ENCODE peak calls at places on chromosomes 2 and 18, in five cellular contexts. S is GM12878; J is neural progenitor cell; M is HCT116; W is CD8-positive, alpha-beta memory T cell. Z is an unnamed sample. For H3K27me3, the result is how much of the 10 kb centered on the place peaks cover.

GRCh38 chr2:6917761-6918421 is 679 bp downstream of the RNF144A start:
- DNase-seq in S (no peak), J (peak), W (no peak), M (no peak), Z (no peak)

GRCh38 chr2:202178342-202178958 is 59.9 kb downstream of the SUMO1 start:
- DNase-seq in J (peak), M (peak), S (peak), W (peak), Z (peak)

GRCh38 chr2:1627628-1628371 is 116.5 kb downstream of the PXDN start:
- DNase-seq in M (no peak), J (no peak), S (no peak), W (no peak), Z (no peak)

GRCh38 chr2:181586569-181587076 is 70.3 kb downstream of the CERKL start:
- DNase-seq in J (peak), S (peak), W (no peak), M (no peak), Z (no peak)

GRCh38 chr18:7987284-7987976 is 420.3 kb downstream of the PTPRM start:
- DNase-seq in W (no peak), M (no peak), J (no peak), S (no peak), Z (no peak)

GRCh38 chr18:34639662-34640061 is 70.4 kb upstream of the DTNA start:
- DNase-seq in S (no peak), W (no peak), M (no peak), J (no peak), Z (no peak)

GRCh38 chr2:120741514-120742448 is 6.1 kb downstream of the GLI2 start:
- DNase-seq in S (no peak), J (peak), W (no peak), M (no peak), Z (no peak)

GRCh38 chr18:24009246-24009645 is 5.3 kb upstream of the TTC39C start:
- DNase-seq in M (no peak), W (no peak), S (no peak), J (no peak), Z (no peak)

GRCh38 chr2:75476778-75477177 is 84.0 kb downstream of the EVA1A start:
- DNase-seq in W (no peak), M (no peak), S (no peak), J (peak), Z (no peak)

GRCh38 chr2:240588669-240589068 is 2.1 kb downstream of the CAPN10 start:
- DNase-seq in J (no peak), M (no peak), S (no peak), W (no peak), Z (no peak)
- H3K4me3 ChIP-seq in J (no peak), M (no peak), S (no peak), W (no peak), Z (no peak)

DNA sequence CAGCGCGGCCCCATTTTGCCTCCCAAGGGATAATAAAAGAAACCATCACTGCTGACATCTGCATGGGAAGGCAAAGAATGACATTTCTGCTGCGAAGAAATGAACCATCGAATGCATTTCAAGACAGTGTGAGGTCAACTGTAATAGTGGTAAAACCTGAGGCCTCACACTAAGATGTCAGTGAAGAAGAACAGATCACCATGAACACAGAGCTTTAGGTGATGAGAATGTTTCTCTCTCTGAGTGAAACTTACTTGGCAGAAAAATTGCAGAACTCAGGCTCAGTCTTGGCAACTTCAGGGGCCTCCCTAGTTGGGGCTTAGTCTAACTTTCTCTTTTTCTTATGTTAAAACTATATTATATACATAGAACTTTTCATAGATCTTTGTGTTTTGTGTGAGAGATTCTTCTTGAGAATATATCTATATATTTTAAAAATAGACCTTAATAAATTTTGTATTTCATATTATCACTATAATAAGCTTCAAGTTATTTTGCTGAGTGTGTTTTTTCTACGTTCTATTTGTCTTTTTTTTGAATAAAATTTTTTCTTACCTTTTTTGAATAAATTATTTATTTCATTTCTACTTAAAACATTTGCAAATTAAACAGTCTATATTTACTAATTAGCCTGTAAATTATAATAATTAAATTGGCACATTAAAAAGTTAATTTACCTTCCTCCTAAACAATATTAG is 427.5 kb upstream of the TRIB2 start:
- DNase-seq in J (no peak), S (no peak), M (no peak), W (no peak), Z (no peak)
- H3K27ac ChIP-seq in J (no peak), S (no peak), M (no peak), W (no peak), Z (no peak)

DNA sequence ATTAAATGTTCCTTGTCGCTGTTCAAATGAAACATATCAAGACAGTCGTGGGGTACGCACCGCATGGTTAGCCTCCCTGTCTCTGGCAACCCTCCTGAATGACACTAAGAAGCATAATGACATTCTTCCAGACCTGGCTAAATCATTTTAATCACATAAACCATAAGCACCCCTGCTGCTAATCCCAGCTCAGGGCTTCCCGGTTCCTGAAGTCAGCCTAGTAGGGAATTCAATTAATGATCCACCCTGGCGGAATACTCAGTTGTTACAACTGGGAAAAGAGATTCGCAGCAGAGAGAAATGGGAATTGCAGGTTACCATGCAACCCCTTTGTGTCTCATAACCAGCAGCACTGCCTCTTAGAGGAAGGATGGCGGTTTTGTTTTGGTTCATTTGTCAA is 200.8 kb upstream of the AGAP1 start:
- DNase-seq in M (no peak), J (no peak), W (no peak), S (no peak), Z (no peak)
- H3K27me3 ChIP-seq in M (under half), J (under half), W (under half), S (under half), Z (under half)

DNA sequence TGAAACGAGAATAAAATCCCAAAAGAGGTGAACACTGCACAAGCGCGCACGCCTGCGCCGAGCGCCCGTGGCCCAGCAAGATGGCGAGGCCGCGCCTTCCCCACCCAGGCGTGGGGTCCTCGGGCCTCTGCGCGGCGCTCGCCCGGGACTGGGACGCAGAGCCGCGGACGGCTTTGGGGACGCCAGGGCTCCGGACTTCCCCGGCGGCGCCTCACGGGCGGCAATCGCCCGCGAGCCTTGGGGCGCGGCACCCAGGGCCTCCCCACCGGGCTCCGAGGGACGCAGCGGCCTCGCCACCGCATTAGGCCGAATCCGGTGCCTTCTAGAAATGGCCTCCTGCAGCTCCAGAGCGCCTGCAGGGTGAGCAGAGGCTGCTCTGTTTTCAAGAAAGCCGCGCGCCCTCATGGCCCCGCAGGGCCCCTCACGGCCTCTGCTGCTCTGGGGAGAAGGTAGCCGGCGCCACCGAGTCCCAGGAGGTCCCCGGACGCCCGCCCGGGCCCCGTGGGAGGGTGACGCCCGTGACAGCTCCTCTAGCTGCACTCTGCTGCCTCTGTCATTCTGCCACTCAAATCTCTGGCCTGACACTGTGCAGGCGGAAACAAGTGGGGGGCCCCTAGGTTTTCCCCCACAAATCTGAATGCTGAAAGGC is 35.9 kb upstream of the POMC start:
- DNase-seq in M (no peak), J (no peak), S (no peak), W (no peak), Z (no peak)
- H3K4me3 ChIP-seq in M (no peak), J (no peak), S (peak), W (no peak), Z (no peak)

Z was measured in AG04450.